ENCODE peak calls at places on chromosomes 11 and 22, in four cellular contexts. One of them, this sample, is unnamed.

GRCh38 chr11:86068138-86068861 is 584 bp downstream of the PICALM start:
- DNase-seq in A549: peak; percentile 33
- DNase-seq in neuronal stem cell: peak; percentile 23
- DNase-seq in esophagus squamous epithelium: no peak
- DNase-seq in this sample: no peak

GRCh38 chr11:109641549-109641948 is 219.6 kb downstream of the C11orf87 start:
- DNase-seq in A549: peak; percentile 13
- DNase-seq in neuronal stem cell: peak; percentile 48
- DNase-seq in esophagus squamous epithelium: no peak
- DNase-seq in this sample: peak; percentile 33

GRCh38 chr11:2653930-2654739 is 45.7 kb downstream of the KCNQ1OT1 start:
- DNase-seq in A549: no peak
- DNase-seq in neuronal stem cell: no peak
- DNase-seq in esophagus squamous epithelium: no peak
- DNase-seq in this sample: no peak

GRCh38 chr22:38956551-38956950 is 858 bp upstream of the APOBEC3A start:
- DNase-seq in A549: no peak
- DNase-seq in neuronal stem cell: no peak
- DNase-seq in esophagus squamous epithelium: no peak
- DNase-seq in this sample: no peak

GRCh38 chr11:32149748-32150147 is 58.9 kb downstream of the RCN1 start:
- DNase-seq in A549: no peak
- DNase-seq in neuronal stem cell: no peak
- DNase-seq in esophagus squamous epithelium: no peak
- DNase-seq in this sample: no peak

GRCh38 chr11:2194877-2195755 is 23.5 kb upstream of the TH start:
- DNase-seq in A549: peak; percentile 44
- DNase-seq in neuronal stem cell: peak; percentile 71
- DNase-seq in esophagus squamous epithelium: no peak
- DNase-seq in this sample: peak; percentile 79

GRCh38 chr22:29478326-29479276 is 1.4 kb upstream of the NEFH start:
- DNase-seq in A549: peak; percentile 18
- DNase-seq in neuronal stem cell: peak; percentile 63
- DNase-seq in esophagus squamous epithelium: no peak
- DNase-seq in this sample: no peak

GRCh38 chr11:86469491-86470388 is 95.1 kb downstream of the CCDC81 start:
- DNase-seq in A549: no peak
- DNase-seq in neuronal stem cell: no peak
- DNase-seq in esophagus squamous epithelium: no peak
- DNase-seq in this sample: no peak

GRCh38 chr11:122853971-122854446 is 15.7 kb downstream of the CRTAM start:
- DNase-seq in A549: peak; percentile 82
- DNase-seq in neuronal stem cell: peak; percentile 65
- DNase-seq in esophagus squamous epithelium: no peak
- DNase-seq in this sample: peak; percentile 85

GRCh38 chr11:39630365-39630764 is 1829.1 kb downstream of the LRRC4C start:
- DNase-seq in A549: no peak
- DNase-seq in neuronal stem cell: no peak
- DNase-seq in esophagus squamous epithelium: no peak
- DNase-seq in this sample: no peak

GRCh38 chr22:35705141-35705540 is 12.5 kb upstream of the APOL5 start:
- DNase-seq in A549: no peak
- DNase-seq in neuronal stem cell: no peak
- DNase-seq in esophagus squamous epithelium: no peak
- DNase-seq in this sample: no peak

GRCh38 chr11:7098235-7098832 is 9.5 kb downstream of the RBMXL2 start:
- DNase-seq in A549: peak; percentile 60
- DNase-seq in neuronal stem cell: peak; percentile 39
- DNase-seq in esophagus squamous epithelium: no peak
- DNase-seq in this sample: no peak

GRCh38 chr22:37909756-37910155 is 3.7 kb downstream of the MICALL1 start:
- DNase-seq in A549: no peak
- DNase-seq in neuronal stem cell: no peak
- DNase-seq in esophagus squamous epithelium: no peak
- DNase-seq in this sample: no peak

GRCh38 chr22:17734197-17734596 is 40.1 kb downstream of the BID start:
- DNase-seq in A549: no peak
- DNase-seq in neuronal stem cell: no peak
- DNase-seq in esophagus squamous epithelium: no peak
- DNase-seq in this sample: no peak

GRCh38 chr22:24181996-24182560 is 791 bp downstream of the SUSD2 start:
- DNase-seq in A549: no peak
- DNase-seq in neuronal stem cell: no peak
- DNase-seq in esophagus squamous epithelium: no peak
- DNase-seq in this sample: no peak

GRCh38 chr22:32775957-32776356 is 25.5 kb upstream of the TIMP3 start:
- DNase-seq in A549: peak; percentile 29
- DNase-seq in neuronal stem cell: no peak
- DNase-seq in esophagus squamous epithelium: no peak
- DNase-seq in this sample: no peak

GRCh38 chr11:96311120-96311568 is 31.9 kb downstream of the MAML2 start:
- DNase-seq in A549: no peak
- DNase-seq in neuronal stem cell: no peak
- DNase-seq in esophagus squamous epithelium: no peak
- DNase-seq in this sample: no peak

GRCh38 chr11:47775240-47775869 is 8.2 kb upstream of the FNBP4 start:
- DNase-seq in A549: no peak
- DNase-seq in neuronal stem cell: no peak
- DNase-seq in esophagus squamous epithelium: no peak
- DNase-seq in this sample: no peak

GRCh38 chr11:63764712-63765631 is 3.6 kb downstream of the ZFTA start:
- DNase-seq in A549: peak; percentile 33
- DNase-seq in neuronal stem cell: no peak
- DNase-seq in esophagus squamous epithelium: no peak
- DNase-seq in this sample: no peak

GRCh38 chr11:60164550-60165075 is 18.3 kb downstream of the MS4A6A start:
- DNase-seq in A549: no peak
- DNase-seq in neuronal stem cell: no peak
- DNase-seq in esophagus squamous epithelium: no peak
- DNase-seq in this sample: no peak

GRCh38 chr11:57214087-57214395 is 23.0 kb downstream of the APLNR start:
- DNase-seq in A549: no peak
- DNase-seq in neuronal stem cell: peak; percentile 29
- DNase-seq in esophagus squamous epithelium: no peak
- DNase-seq in this sample: no peak

GRCh38 chr11:13228569-13228968 is 49.0 kb upstream of the BMAL1 start:
- DNase-seq in A549: no peak
- DNase-seq in neuronal stem cell: no peak
- DNase-seq in esophagus squamous epithelium: no peak
- DNase-seq in this sample: no peak

GRCh38 chr11:126589492-126589803 is 234.0 kb downstream of the ST3GAL4 start:
- DNase-seq in A549: no peak
- DNase-seq in neuronal stem cell: no peak
- DNase-seq in esophagus squamous epithelium: no peak
- DNase-seq in this sample: no peak

GRCh38 chr11:103279821-103280220 is 170.6 kb downstream of the DYNC2H1 start:
- DNase-seq in A549: no peak
- DNase-seq in neuronal stem cell: no peak
- DNase-seq in esophagus squamous epithelium: no peak
- DNase-seq in this sample: no peak

DNA sequence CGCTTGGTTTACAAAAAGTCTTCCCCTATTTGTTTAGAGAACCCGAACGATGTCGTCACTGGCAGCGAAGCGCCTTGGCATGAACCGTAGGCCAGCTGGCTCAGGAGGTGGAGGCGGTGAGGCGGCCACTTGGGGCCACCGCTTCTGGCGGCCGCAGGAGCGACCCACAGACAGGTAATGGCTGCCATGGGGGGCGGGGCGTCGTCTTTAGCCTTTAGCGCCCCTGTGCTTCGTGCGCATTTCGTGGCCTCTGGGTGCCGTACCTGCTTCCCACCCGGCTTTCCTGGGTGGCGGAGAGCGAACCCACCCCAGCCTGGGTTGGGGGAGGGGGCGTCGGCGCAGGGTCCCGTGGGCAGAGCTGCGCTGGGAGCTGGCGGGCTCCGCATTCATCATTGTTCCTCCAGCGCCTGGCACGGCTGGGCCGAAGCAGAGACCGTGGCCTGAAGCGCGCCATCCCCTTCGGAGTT is 470 bp upstream of the OSBP2 start:
- DNase-seq in A549: peak; percentile 63
- DNase-seq in neuronal stem cell: peak; percentile 40
- DNase-seq in esophagus squamous epithelium: no peak
- DNase-seq in this sample: peak; percentile 18
- H3K4me3 ChIP-seq in A549: peak overlapping the region; percentile 74
- H3K4me3 ChIP-seq in neuronal stem cell: peak overlapping the region; percentile 58
- H3K4me3 ChIP-seq in esophagus squamous epithelium: peak overlapping the region; percentile 72
- H3K4me3 ChIP-seq in this sample: peak overlapping the region; percentile 51

GRCh38 chr22:48702573-48703264 is 1125.0 kb downstream of the BRD1 start:
- DNase-seq in A549: no peak
- DNase-seq in neuronal stem cell: no peak
- DNase-seq in esophagus squamous epithelium: no peak
- DNase-seq in this sample: no peak

GRCh38 chr22:48705159-48705916 is 1122.3 kb downstream of the BRD1 start:
- DNase-seq in A549: no peak
- DNase-seq in neuronal stem cell: no peak
- DNase-seq in esophagus squamous epithelium: no peak
- DNase-seq in this sample: no peak

GRCh38 chr22:48704335-48704734 is 1123.3 kb downstream of the BRD1 start:
- DNase-seq in A549: no peak
- DNase-seq in neuronal stem cell: no peak
- DNase-seq in esophagus squamous epithelium: no peak
- DNase-seq in this sample: no peak

GRCh38 chr22:48701296-48702030 is 1126.2 kb downstream of the BRD1 start:
- DNase-seq in A549: no peak
- DNase-seq in neuronal stem cell: no peak
- DNase-seq in esophagus squamous epithelium: no peak
- DNase-seq in this sample: no peak

GRCh38 chr22:48703265-48703941 is 1124.3 kb downstream of the BRD1 start:
- DNase-seq in A549: no peak
- DNase-seq in neuronal stem cell: no peak
- DNase-seq in esophagus squamous epithelium: no peak
- DNase-seq in this sample: no peak
- H3K9me3 ChIP-seq in A549: no peaks in the 10 kb centered on the region
- H3K9me3 ChIP-seq in neuronal stem cell: peaks cover 2% of the 10 kb centered on the region
- H3K9me3 ChIP-seq in esophagus squamous epithelium: no peaks in the 10 kb centered on the region
- H3K9me3 ChIP-seq in this sample: no peaks in the 10 kb centered on the region

DNA sequence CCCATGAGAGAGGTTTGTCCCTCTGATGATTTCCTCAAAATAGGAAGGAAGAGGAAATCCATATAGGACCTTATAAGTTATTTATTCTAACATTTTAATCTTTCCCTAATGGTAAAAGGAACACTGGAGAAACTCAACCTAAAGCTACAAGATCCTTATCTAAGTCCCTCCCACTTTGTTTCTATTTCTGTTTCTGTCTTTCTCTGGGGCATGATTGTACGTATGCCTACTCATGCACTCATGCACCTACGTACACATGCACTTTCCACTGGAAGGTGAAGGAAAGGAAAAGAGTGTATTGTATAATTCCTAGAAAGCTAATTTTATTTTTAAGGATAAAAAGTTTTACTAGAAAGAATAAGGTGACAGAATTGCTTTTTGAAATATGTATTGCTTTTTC is 125.0 kb downstream of the RAB38 start:
- DNase-seq in A549: no peak
- DNase-seq in neuronal stem cell: no peak
- DNase-seq in esophagus squamous epithelium: no peak
- DNase-seq in this sample: no peak
- H3K4me3 ChIP-seq in A549: no peak overlapping the region
- H3K4me3 ChIP-seq in neuronal stem cell: no peak overlapping the region
- H3K4me3 ChIP-seq in esophagus squamous epithelium: no peak overlapping the region
- H3K4me3 ChIP-seq in this sample: no peak overlapping the region

GRCh38 chr11:14345668-14346067 is 13.3 kb downstream of the RRAS2 start:
- DNase-seq in A549: no peak
- DNase-seq in neuronal stem cell: no peak
- DNase-seq in esophagus squamous epithelium: no peak
- DNase-seq in this sample: no peak
- H3K9me3 ChIP-seq in A549: peaks cover 12% of the 10 kb centered on the region
- H3K9me3 ChIP-seq in neuronal stem cell: no peaks in the 10 kb centered on the region
- H3K9me3 ChIP-seq in esophagus squamous epithelium: no peaks in the 10 kb centered on the region
- H3K9me3 ChIP-seq in this sample: no peaks in the 10 kb centered on the region

GRCh38 chr11:61718613-61719302 is 33.7 kb upstream of the MYRF start:
- DNase-seq in A549: no peak
- DNase-seq in neuronal stem cell: peak; percentile 71
- DNase-seq in esophagus squamous epithelium: no peak
- DNase-seq in this sample: no peak

GRCh38 chr11:61716478-61717285 is 35.8 kb upstream of the MYRF start:
- DNase-seq in A549: no peak
- DNase-seq in neuronal stem cell: no peak
- DNase-seq in esophagus squamous epithelium: no peak
- DNase-seq in this sample: no peak

GRCh38 chr11:61719968-61720367 is 32.5 kb upstream of the MYRF start:
- DNase-seq in A549: no peak
- DNase-seq in neuronal stem cell: no peak
- DNase-seq in esophagus squamous epithelium: no peak
- DNase-seq in this sample: no peak

GRCh38 chr11:61717286-61718033 is 35.0 kb upstream of the MYRF start:
- DNase-seq in A549: no peak
- DNase-seq in neuronal stem cell: no peak
- DNase-seq in esophagus squamous epithelium: no peak
- DNase-seq in this sample: no peak

DNA sequence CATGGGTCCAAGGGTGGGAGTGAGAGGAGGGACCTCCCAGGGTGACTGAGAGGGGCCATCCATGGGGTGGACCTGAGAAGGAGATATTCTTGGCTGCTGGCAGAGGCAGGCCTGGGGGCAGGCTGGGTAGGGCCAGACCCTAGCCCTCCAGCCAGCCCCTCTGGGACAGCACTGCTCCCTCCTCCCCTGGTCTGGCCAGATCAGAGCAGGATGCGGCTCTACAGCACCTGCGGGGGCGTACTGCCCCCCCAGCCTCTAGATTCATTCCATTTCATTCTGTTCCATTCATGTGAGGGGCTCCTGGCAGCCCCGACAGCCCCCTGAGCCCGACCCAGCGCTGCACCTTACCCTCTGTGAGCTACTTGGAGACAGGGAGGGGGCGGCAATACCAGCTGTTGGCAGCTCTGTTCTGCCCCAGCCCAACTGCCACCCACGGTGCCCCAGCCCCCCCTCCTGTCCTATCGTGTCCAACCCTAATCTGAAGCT is 34.3 kb upstream of the MYRF start:
- DNase-seq in A549: no peak
- DNase-seq in neuronal stem cell: no peak
- DNase-seq in esophagus squamous epithelium: no peak
- DNase-seq in this sample: no peak
- H3K4me3 ChIP-seq in A549: no peak overlapping the region
- H3K4me3 ChIP-seq in neuronal stem cell: peak overlapping the region; percentile 71
- H3K4me3 ChIP-seq in esophagus squamous epithelium: peak overlapping the region; percentile 60
- H3K4me3 ChIP-seq in this sample: no peak overlapping the region

This sample was measured in HAP-1.